ENCODE peak calls at places on chromosomes 4 and X, in six cellular contexts. H is prostate gland, L is gastrocnemius medialis, C is psoas muscle, Q is A549, E is epithelial cell of esophagus. D is an unnamed sample.

GRCh38 chr4:47071863-47072441 is 40.6 kb downstream of the GABRB1 start:
- DNase-seq in H (no peak), L (no peak), C (no peak), Q (no peak), E (peak), D (no peak)

GRCh38 chrX:148504412-148504950 is 4.1 kb downstream of the AFF2 start:
- DNase-seq in H (no peak), L (no peak), C (no peak), Q (no peak), E (no peak), D (no peak)

GRCh38 chrX:112867570-112867969 is 26.9 kb upstream of the AMOT start:
- DNase-seq in H (no peak), L (no peak), C (no peak), Q (no peak), E (no peak), D (no peak)

GRCh38 chr4:177401658-177402273 is 40.5 kb downstream of the AGA start:
- DNase-seq in H (no peak), L (no peak), C (no peak), Q (no peak), E (no peak), D (no peak)

GRCh38 chr4:184097240-184097619 is 120.4 kb downstream of the ENPP6 start:
- DNase-seq in H (peak), L (no peak), C (peak), Q (no peak), E (no peak), D (no peak)

GRCh38 chr4:77074961-77075855 is 581 bp downstream of the CCNI start:
- DNase-seq in H (peak), L (peak), C (peak), Q (no peak), E (peak), D (no peak)

GRCh38 chr4:72846280-72847111 is 223.0 kb downstream of the COX18 start:
- DNase-seq in H (no peak), L (no peak), C (no peak), Q (no peak), E (peak), D (no peak)

GRCh38 chrX:53494427-53494826 is 60.3 kb upstream of the HSD17B10 start:
- DNase-seq in H (no peak), L (no peak), C (no peak), Q (no peak), E (peak), D (no peak)

GRCh38 chr4:123340381-123340701 is 56.3 kb upstream of the SPRY1 start:
- DNase-seq in H (no peak), L (no peak), C (no peak), Q (peak), E (peak), D (no peak)

GRCh38 chrX:155216940-155217450 is 735 bp downstream of the VBP1 start:
- DNase-seq in H (no peak), L (no peak), C (no peak), Q (no peak), E (no peak), D (no peak)

GRCh38 chrX:155213731-155214130 is 2.5 kb upstream of the VBP1 start:
- DNase-seq in H (no peak), L (no peak), C (no peak), Q (no peak), E (no peak), D (no peak)

GRCh38 chrX:155218777-155219176 is 2.5 kb downstream of the VBP1 start:
- DNase-seq in H (no peak), L (no peak), C (no peak), Q (no peak), E (no peak), D (no peak)

GRCh38 chrX:155215443-155216178 is 649 bp upstream of the VBP1 start:
- DNase-seq in H (no peak), L (no peak), C (no peak), Q (no peak), E (no peak), D (no peak)

DNA sequence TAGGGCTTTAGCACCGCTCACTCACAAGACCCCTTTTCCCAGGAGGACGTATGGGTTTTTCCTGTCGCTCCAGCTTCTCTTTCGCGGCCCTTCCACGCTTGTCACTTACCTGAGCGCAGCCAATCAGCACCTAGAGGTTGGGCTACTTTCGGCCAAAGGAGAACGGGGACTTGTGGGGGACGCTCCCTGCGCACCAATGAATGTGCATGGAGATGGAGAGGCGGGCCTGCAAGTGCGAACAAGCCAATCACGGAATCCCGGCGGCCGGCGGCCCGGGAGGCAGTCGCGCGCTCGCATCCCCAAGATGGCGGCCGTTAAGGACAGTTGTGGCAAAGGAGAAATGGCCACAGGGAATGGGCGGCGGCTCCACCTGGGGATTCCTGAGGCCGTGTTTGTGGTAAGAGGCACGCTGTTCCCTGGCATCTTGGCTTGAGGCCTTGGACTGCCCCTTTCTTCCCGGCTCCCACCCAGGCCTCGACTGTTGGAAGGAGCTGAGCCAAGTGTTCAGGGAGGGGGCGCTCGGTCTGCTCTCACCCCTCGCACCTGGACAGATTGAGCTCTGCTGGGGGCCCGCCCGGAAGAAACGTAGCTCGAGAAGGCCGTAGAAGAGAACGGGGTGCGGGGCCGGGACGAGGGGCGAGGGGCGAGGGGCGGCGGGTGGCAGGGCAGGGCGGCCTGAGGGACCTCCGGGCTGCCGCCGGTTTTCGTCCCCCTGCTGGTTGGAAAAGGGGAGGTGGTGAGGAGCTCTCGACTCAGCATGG is at the start of gene VBP1:
- DNase-seq in H (peak), L (peak), C (peak), Q (peak), E (peak), D (peak)
- TF ChIP-seq CTCF in H (peak), L (peak), C (peak), Q (peak), E (peak), D (no peak)

GRCh38 chrX:135605906-135606305 is 85.4 kb downstream of the INTS6L start:
- DNase-seq in H (no peak), L (no peak), C (no peak), Q (no peak), E (no peak), D (no peak)
- TF ChIP-seq CTCF in H (no peak), L (no peak), C (no peak), Q (no peak), E (no peak), D (no peak)

GRCh38 chrX:24828600-24828999 is 134.9 kb downstream of the POLA1 start:
- DNase-seq in H (no peak), L (no peak), C (no peak), Q (no peak), E (no peak), D (no peak)
- TF ChIP-seq CTCF in H (no peak), L (no peak), C (no peak), Q (no peak), E (no peak), D (no peak)

DNA sequence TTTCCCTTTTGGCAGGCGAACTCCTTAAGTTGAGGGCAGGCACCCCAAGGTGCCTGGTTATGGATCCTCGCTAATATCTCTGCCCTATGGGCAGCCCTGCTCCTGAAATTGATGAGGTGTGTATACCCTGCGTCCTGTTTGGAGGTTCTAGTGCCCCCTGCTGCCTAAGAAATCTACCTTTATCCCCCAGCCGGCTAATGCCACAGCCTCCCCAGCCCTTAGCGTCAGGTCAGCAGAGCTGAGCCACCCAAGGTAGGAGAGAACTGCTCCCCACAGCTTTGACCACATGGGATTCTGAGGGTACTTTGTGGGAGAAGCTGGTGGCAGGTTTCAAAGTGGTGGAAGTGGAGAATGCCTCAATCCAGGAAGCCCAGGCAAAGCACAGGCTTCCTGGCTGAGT is 50.8 kb downstream of the ANAPC4 start:
- DNase-seq in H (no peak), L (no peak), C (no peak), Q (no peak), E (no peak), D (no peak)
- TF ChIP-seq CTCF in H (no peak), L (no peak), C (no peak), Q (no peak), E (no peak), D (no peak)

D was measured in omental fat pad.